ENCODE peak calls at places on chromosomes 16 and 17, in eight cellular contexts. T, P, F, G, Y, N, O and D are unnamed samples.

GRCh38 chr17:74513987-74514631 is 17.2 kb downstream of the CD300LB start:
- DNase-seq in P (no peak), N (peak), F (no peak), O (peak), T (no peak), G (peak), Y (no peak), D (peak)

GRCh38 chr17:17518019-17518418 is 21.8 kb upstream of the RASD1 start:
- DNase-seq in Y (no peak), O (no peak), N (no peak), T (no peak), F (no peak), P (no peak), G (no peak), D (no peak)

GRCh38 chr17:76000016-76000754 is 470 bp upstream of the CDK3 start:
- DNase-seq in T (peak), N (no peak), P (no peak), F (no peak), O (peak), Y (no peak), G (peak), D (peak)

GRCh38 chr16:72501739-72502653 is 330.0 kb upstream of the PMFBP1 start:
- DNase-seq in Y (peak), T (peak), G (peak), O (peak), F (peak), N (peak), P (no peak), D (peak)

GRCh38 chr17:36933174-36934143 is 3.8 kb upstream of the LHX1 start:
- DNase-seq in F (no peak), T (no peak), N (no peak), G (no peak), O (no peak), Y (peak), P (no peak), D (peak)

GRCh38 chr16:10989494-10989893 is 45.1 kb downstream of the CLEC16A start:
- DNase-seq in O (no peak), T (no peak), Y (no peak), G (no peak), F (no peak), P (no peak), N (no peak), D (no peak)

GRCh38 chr17:17702821-17703607 is 21.8 kb downstream of the RAI1 start:
- DNase-seq in P (no peak), N (no peak), T (no peak), Y (no peak), F (no peak), G (no peak), O (no peak), D (no peak)

GRCh38 chr17:62625184-62625869 is 2.1 kb upstream of the MRC2 start:
- DNase-seq in F (no peak), O (no peak), Y (no peak), G (no peak), T (no peak), N (no peak), P (no peak), D (no peak)

GRCh38 chr17:76458580-76459490 is 5.9 kb upstream of the UBE2O start:
- DNase-seq in O (peak), Y (no peak), T (no peak), P (no peak), G (peak), N (no peak), F (no peak), D (peak)

GRCh38 chr17:80601146-80601545 is 56.5 kb downstream of the RPTOR start:
- DNase-seq in G (no peak), F (no peak), Y (no peak), T (no peak), P (no peak), O (no peak), N (no peak), D (no peak)

GRCh38 chr17:82242977-82243647 is 14.3 kb downstream of the SLC16A3 start:
- DNase-seq in F (peak), Y (no peak), O (no peak), T (no peak), P (no peak), G (no peak), N (peak), D (no peak)

GRCh38 chr17:12222392-12222791 is 201.7 kb downstream of the MAP2K4 start:
- DNase-seq in F (no peak), T (no peak), N (no peak), Y (no peak), P (no peak), O (no peak), G (no peak), D (no peak)

GRCh38 chr17:68036304-68037147 is 991 bp downstream of the KPNA2 start:
- DNase-seq in G (no peak), T (no peak), O (no peak), P (no peak), N (no peak), Y (no peak), F (no peak), D (no peak)

GRCh38 chr17:2064511-2064910 is 9.6 kb downstream of the HIC1 start:
- DNase-seq in T (no peak), F (no peak), Y (no peak), P (no peak), O (no peak), G (no peak), N (no peak), D (no peak)

GRCh38 chr17:41553176-41553575 is 18.7 kb downstream of the KRT9 start:
- DNase-seq in O (no peak), F (no peak), T (no peak), G (no peak), Y (no peak), N (no peak), P (no peak), D (no peak)

GRCh38 chr16:24955975-24956731 is 59.0 kb downstream of the ARHGAP17 start:
- DNase-seq in N (no peak), Y (no peak), T (no peak), G (no peak), O (no peak), P (no peak), F (no peak), D (no peak)

GRCh38 chr16:88783391-88784073 is 1.5 kb downstream of the PIEZO1 start:
- DNase-seq in O (no peak), Y (no peak), N (no peak), P (no peak), G (no peak), T (no peak), F (no peak), D (no peak)

GRCh38 chr17:73686126-73686525 is 41.9 kb upstream of the SDK2 start:
- DNase-seq in Y (no peak), P (no peak), O (no peak), G (no peak), F (no peak), T (no peak), N (no peak), D (no peak)

GRCh38 chr17:14737984-14738651 is 437.2 kb downstream of the HS3ST3B1 start:
- DNase-seq in Y (no peak), N (peak), T (no peak), G (peak), F (peak), O (peak), P (no peak), D (peak)

GRCh38 chr17:41308251-41308917 is 725 bp downstream of the KRTAP16-1 start:
- DNase-seq in O (no peak), F (no peak), Y (no peak), T (no peak), G (no peak), P (peak), N (peak), D (no peak)

GRCh38 chr16:85947511-85948509 is 48.8 kb downstream of the IRF8 start:
- DNase-seq in T (no peak), O (no peak), P (no peak), N (no peak), G (no peak), F (no peak), Y (no peak), D (peak)

GRCh38 chr17:59783221-59784016 is 76.0 kb downstream of the VMP1 start:
- DNase-seq in Y (no peak), F (no peak), N (no peak), O (no peak), T (no peak), P (no peak), G (no peak), D (no peak)

GRCh38 chr17:7513850-7514419 is 29.8 kb downstream of the POLR2A start:
- DNase-seq in G (no peak), O (no peak), P (no peak), N (no peak), Y (no peak), T (no peak), F (no peak), D (no peak)

GRCh38 chr17:80030730-80031410 is 4.8 kb downstream of the TBC1D16 start:
- DNase-seq in T (no peak), G (no peak), P (no peak), Y (peak), F (no peak), O (no peak), N (peak), D (no peak)

GRCh38 chr16:56869513-56870270 is 4.7 kb downstream of the SLC12A3 start:
- DNase-seq in Y (no peak), P (no peak), O (peak), T (peak), F (no peak), G (peak), N (no peak), D (peak)

GRCh38 chr17:31195305-31195704 is 100.5 kb downstream of the NF1 start:
- DNase-seq in Y (no peak), P (no peak), O (no peak), G (no peak), N (no peak), F (no peak), T (no peak), D (no peak)

GRCh38 chr16:3963203-3963602 is 82.7 kb upstream of the CREBBP start:
- DNase-seq in G (no peak), P (no peak), N (peak), T (no peak), F (no peak), Y (no peak), O (no peak), D (no peak)

GRCh38 chr16:49452568-49452967 is 79.0 kb downstream of the C16orf78 start:
- DNase-seq in O (peak), Y (no peak), N (no peak), F (no peak), P (no peak), G (no peak), T (no peak), D (no peak)